ENCODE peak calls at places on chromosomes 2 and 18, in four cellular contexts. R is mammary epithelial cell, A is dorsolateral prefrontal cortex, G is brain microvascular endothelial cell. M is an unnamed sample.

GRCh38 chr2:192278701-192279100 is 84.0 kb upstream of the TMEFF2 start:
- DNase-seq in R (no peak), A (no peak), G (no peak), M (no peak)

GRCh38 chr2:120879401-120880295 is 144.0 kb downstream of the GLI2 start:
- DNase-seq in R (no peak), A (no peak), G (no peak), M (no peak)

GRCh38 chr2:240960309-240960962 is 38.0 kb upstream of the SNED1 start:
- DNase-seq in R (no peak), A (no peak), G (no peak), M (peak; percentile 82)

GRCh38 chr2:191740016-191740419 is 62.1 kb downstream of the NABP1 start:
- DNase-seq in R (no peak), A (no peak), G (no peak), M (no peak)

GRCh38 chr2:100752628-100753333 is 67.2 kb upstream of the NPAS2 start:
- DNase-seq in R (peak; percentile 92), A (no peak), G (peak; percentile 72), M (no peak)

GRCh38 chr18:73638709-73639108 is 508.9 kb downstream of the FBXO15 start:
- DNase-seq in R (peak; percentile 31), A (no peak), G (no peak), M (no peak)

GRCh38 chr18:69874058-69874457 is 73.6 kb downstream of the CD226 start:
- DNase-seq in R (no peak), A (no peak), G (peak; percentile 25), M (no peak)

GRCh38 chr2:97935719-97936161 is 60.0 kb downstream of the TMEM131 start:
- DNase-seq in R (peak; percentile 64), A (no peak), G (peak; percentile 36), M (no peak)

GRCh38 chr2:46249654-46250053 is 47.6 kb upstream of the EPAS1 start:
- DNase-seq in R (no peak), A (no peak), G (no peak), M (no peak)

GRCh38 chr2:225033440-225034390 is 8.6 kb downstream of the DOCK10 start:
- DNase-seq in R (no peak), A (no peak), G (no peak), M (no peak)

GRCh38 chr2:20145497-20146193 is 79.3 kb downstream of the SDC1 start:
- DNase-seq in R (no peak), A (no peak), G (no peak), M (no peak)

GRCh38 chr2:98705333-98705617 is 25.7 kb downstream of the MGAT4A start:
- DNase-seq in R (no peak), A (no peak), G (no peak), M (no peak)

GRCh38 chr2:99821572-99822369 is 320.6 kb downstream of the AFF3 start:
- DNase-seq in R (peak; percentile 19), A (no peak), G (peak; percentile 89), M (no peak)

GRCh38 chr2:214881647-214882205 is 72.2 kb upstream of the BARD1 start:
- DNase-seq in R (no peak), A (no peak), G (peak; percentile 10), M (no peak)

GRCh38 chr2:1591978-1592907 is 152.1 kb downstream of the PXDN start:
- DNase-seq in R (peak; percentile 31), A (peak; percentile 61), G (peak; percentile 88), M (peak; percentile 85)

GRCh38 chr2:89763581-89764485 is 1072.4 kb downstream of the RPIA start:
- DNase-seq in R (no peak), A (peak; percentile 31), G (no peak), M (peak; percentile 64)

GRCh38 chr2:135066710-135067109 is 14.6 kb downstream of the RAB3GAP1 start:
- DNase-seq in R (peak; percentile 6), A (no peak), G (no peak), M (no peak)

GRCh38 chr18:25825066-25825465 is 265.3 kb downstream of the SS18 start:
- DNase-seq in R (no peak), A (no peak), G (no peak), M (no peak)

GRCh38 chr18:57737661-57738060 is 65.5 kb downstream of the ATP8B1 start:
- DNase-seq in R (peak; percentile 94), A (peak; percentile 58), G (peak; percentile 97), M (peak; percentile 90)

GRCh38 chr2:153386481-153386891 is 92.1 kb downstream of the RPRM start:
- DNase-seq in R (peak; percentile 71), A (no peak), G (no peak), M (no peak)

DNA sequence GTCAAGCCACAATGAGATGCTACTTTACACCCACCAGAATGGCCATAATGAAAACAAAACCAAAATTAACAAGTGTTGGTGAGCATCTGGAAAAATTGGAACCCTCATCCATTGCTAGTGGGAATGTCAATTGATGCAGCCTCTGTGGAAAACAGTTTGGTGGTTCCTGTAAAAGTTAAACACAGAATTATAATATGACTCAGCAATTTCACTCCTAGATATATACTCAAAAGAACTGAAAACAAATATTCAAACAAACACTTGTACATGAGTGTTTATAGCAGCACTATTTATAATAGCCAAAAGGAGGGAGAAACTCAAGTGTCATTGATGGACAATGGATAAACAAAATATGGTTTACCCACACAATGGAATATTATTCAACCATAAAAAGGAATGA is 43.0 kb downstream of the INO80C start:
- DNase-seq in R (no peak), A (no peak), G (no peak), M (no peak)
- H3K27ac ChIP-seq in R (no peak overlapping the region), A (no peak overlapping the region), G (no peak overlapping the region), M (no peak overlapping the region)

GRCh38 chr2:239443102-239443620 is 42.3 kb upstream of the HDAC4 start:
- DNase-seq in R (no peak), A (no peak), G (no peak), M (no peak)

GRCh38 chr2:239442192-239442591 is 41.4 kb upstream of the HDAC4 start:
- DNase-seq in R (no peak), A (no peak), G (no peak), M (no peak)

GRCh38 chr2:239441261-239441701 is 40.5 kb upstream of the HDAC4 start:
- DNase-seq in R (no peak), A (no peak), G (no peak), M (no peak)

GRCh38 chr2:239440511-239440959 is 39.7 kb upstream of the HDAC4 start:
- DNase-seq in R (no peak), A (peak; percentile 92), G (no peak), M (no peak)

DNA sequence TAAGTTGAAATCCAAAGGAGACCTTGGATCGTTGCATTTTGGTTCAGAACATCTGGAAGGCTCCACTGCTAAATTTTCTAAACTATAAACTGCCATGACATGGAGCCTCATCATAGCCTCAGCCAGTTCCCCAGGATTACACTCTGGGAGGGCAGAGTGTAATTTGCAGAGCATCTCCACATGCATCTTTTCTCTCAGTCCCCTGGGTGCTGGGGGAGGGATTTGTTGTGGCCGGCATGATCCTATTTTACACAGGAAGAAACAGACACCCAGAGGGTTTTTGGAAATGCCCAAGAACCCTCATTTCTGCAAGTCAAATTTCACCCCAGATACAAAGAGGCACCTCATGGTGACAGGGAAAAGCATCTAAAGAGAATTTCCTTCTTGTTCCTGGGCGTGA is 40.9 kb upstream of the HDAC4 start:
- DNase-seq in R (no peak), A (no peak), G (no peak), M (no peak)
- H3K27ac ChIP-seq in R (no peak overlapping the region), A (peak overlapping the region; percentile 100), G (no peak overlapping the region), M (no peak overlapping the region)

GRCh38 chr2:108612153-108612513 is 77.9 kb downstream of the LIMS1 start:
- DNase-seq in R (peak; percentile 95), A (no peak), G (no peak), M (no peak)

GRCh38 chr2:108611021-108611420 is 76.8 kb downstream of the LIMS1 start:
- DNase-seq in R (no peak), A (no peak), G (no peak), M (no peak)

GRCh38 chr2:108605947-108606346 is 71.7 kb downstream of the LIMS1 start:
- DNase-seq in R (no peak), A (no peak), G (no peak), M (no peak)

GRCh38 chr2:108604196-108604595 is 69.9 kb downstream of the LIMS1 start:
- DNase-seq in R (no peak), A (no peak), G (peak; percentile 57), M (no peak)

DNA sequence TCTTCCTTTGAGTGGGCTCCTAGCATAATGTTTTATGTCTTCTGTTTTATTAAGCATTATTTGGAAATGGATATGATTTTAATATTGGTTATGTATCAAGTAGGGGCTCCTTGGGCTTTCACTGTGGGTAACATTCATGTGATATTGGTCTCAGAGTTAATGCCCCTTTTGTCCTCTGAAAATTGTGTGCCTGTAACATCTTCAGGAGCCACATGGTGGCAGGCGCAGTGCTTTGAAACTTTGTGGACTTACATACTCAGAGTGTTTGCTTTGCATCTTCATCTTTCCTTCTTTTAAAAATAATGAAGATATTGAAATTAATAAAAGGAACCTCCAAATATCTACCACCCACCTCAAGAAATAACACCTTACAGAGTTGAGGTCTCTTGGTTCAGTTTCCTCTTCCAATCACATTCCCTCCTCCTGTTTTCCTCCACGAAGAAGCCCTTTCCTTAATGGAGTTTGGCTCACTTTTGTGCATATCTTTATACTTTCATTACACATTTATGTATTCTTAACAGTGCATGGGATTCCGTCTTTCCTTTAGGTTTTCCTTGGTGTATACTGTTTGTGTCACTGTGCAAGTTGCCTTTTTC is 73.5 kb downstream of the LIMS1 start:
- DNase-seq in R (no peak), A (peak; percentile 60), G (no peak), M (no peak)
- H3K27ac ChIP-seq in R (no peak overlapping the region), A (no peak overlapping the region), G (no peak overlapping the region), M (no peak overlapping the region)

DNA sequence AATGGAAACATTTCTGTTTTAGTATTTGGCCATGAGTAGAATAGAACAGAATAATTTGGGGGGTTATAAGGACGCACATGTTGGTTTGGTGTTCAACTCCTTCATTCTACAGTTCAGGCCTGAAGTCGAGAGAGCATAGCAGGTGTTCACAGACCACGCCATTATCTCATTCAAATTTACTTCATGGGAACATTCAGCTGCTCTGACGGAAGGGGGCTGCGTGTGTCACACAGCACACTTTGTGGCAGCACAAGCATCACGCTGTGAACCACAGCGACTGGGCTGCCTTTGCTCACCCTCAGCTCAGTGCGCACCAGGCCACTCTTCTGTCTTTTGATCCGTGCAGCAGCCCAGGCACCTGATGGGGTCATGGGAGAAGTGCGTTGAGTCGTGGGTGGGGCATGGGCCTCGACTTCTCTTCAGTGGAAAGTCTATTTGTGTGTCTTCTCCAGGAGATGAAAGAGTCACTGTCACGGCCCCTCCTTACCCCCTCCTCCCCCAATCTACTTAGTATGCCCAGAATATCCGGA is 348.6 kb upstream of the SALL3 start:
- DNase-seq in R (no peak), A (no peak), G (no peak), M (no peak)
- H3K27ac ChIP-seq in R (no peak overlapping the region), A (no peak overlapping the region), G (no peak overlapping the region), M (no peak overlapping the region)

DNA sequence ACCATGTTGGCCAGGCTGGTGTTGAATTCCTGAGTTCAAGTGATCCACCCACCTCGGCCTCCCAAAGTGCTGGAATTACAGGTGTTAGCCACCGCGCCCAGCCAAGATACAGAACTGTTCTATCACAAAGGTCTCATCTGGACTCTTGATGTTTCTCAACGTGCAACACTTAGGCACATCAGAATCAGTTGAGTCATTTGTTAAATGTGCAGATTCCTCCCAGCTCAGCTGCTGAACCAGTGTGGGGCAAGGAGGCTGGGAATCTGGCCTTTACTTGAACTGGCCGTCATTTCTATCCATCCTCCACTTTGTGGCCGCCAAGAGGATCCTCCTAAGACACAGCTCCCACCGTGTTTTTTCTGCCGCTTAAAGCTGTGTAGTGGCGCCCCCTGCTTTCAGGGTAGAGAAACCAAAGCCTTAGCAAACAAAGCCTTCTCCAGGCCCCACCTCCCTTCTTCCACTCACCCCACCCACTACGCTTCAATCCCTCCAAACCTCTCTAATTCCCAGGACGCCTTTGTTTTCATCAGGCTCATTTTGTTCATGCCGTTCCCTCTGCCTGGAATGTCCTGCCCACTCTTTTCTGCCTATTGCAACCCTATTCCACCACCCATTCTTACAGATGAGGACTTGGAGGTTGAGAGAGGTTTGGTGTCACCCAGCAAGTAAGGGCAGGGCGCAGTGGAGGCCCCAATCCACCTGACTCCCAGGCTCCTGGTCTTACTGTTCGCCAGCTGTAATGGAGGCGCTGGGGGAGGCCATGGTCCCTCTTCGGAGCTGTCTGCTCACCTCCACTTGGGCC is 776 bp upstream of the SPEG start:
- DNase-seq in R (no peak), A (no peak), G (peak; percentile 45), M (no peak)
- H3K27ac ChIP-seq in R (no peak overlapping the region), A (no peak overlapping the region), G (no peak overlapping the region), M (no peak overlapping the region)

M was measured in upper lobe of right lung.